ENCODE peak calls at places on chromosomes 12 and 14, in nine cellular contexts. One of them, this sample, is unnamed.

GRCh38 chr14:101137234-101137633 is 233.7 kb upstream of the RTL1 start:
- DNase-seq in type B pancreatic cell: no peak
- DNase-seq in right atrium auricular region: no peak
- DNase-seq in fibroblast of pulmonary artery: no peak
- DNase-seq in A549: no peak
- DNase-seq in fibroblast of villous mesenchyme: no peak
- DNase-seq in thoracic aorta: no peak
- DNase-seq in endothelial cell: no peak
- DNase-seq in body of pancreas: no peak
- DNase-seq in this sample: no peak

GRCh38 chr14:61260939-61261776 is 20.0 kb downstream of the TMEM30B start:
- DNase-seq in thoracic aorta: no peak
- DNase-seq in right atrium auricular region: no peak
- DNase-seq in type B pancreatic cell: no peak
- DNase-seq in fibroblast of pulmonary artery: peak
- DNase-seq in body of pancreas: peak
- DNase-seq in endothelial cell: no peak
- DNase-seq in fibroblast of villous mesenchyme: peak
- DNase-seq in A549: no peak
- DNase-seq in this sample: no peak

GRCh38 chr14:99982449-99983250 is 82.6 kb upstream of the EVL start:
- DNase-seq in right atrium auricular region: no peak
- DNase-seq in fibroblast of pulmonary artery: peak
- DNase-seq in body of pancreas: peak
- DNase-seq in thoracic aorta: no peak
- DNase-seq in endothelial cell: peak
- DNase-seq in A549: peak
- DNase-seq in fibroblast of villous mesenchyme: peak
- DNase-seq in type B pancreatic cell: no peak
- DNase-seq in this sample: peak

GRCh38 chr12:103077108-103077773 is 119.8 kb downstream of the ASCL1 start:
- DNase-seq in body of pancreas: no peak
- DNase-seq in fibroblast of villous mesenchyme: no peak
- DNase-seq in thoracic aorta: no peak
- DNase-seq in A549: no peak
- DNase-seq in right atrium auricular region: no peak
- DNase-seq in type B pancreatic cell: no peak
- DNase-seq in endothelial cell: no peak
- DNase-seq in fibroblast of pulmonary artery: no peak
- DNase-seq in this sample: no peak

GRCh38 chr14:81435578-81436295 is 35.6 kb upstream of the STON2 start:
- DNase-seq in fibroblast of villous mesenchyme: peak
- DNase-seq in fibroblast of pulmonary artery: peak
- DNase-seq in body of pancreas: peak
- DNase-seq in endothelial cell: peak
- DNase-seq in A549: peak
- DNase-seq in type B pancreatic cell: peak
- DNase-seq in right atrium auricular region: peak
- DNase-seq in thoracic aorta: no peak
- DNase-seq in this sample: peak

GRCh38 chr12:100798799-100799198 is 4.2 kb downstream of the ANO4 start:
- DNase-seq in fibroblast of pulmonary artery: no peak
- DNase-seq in body of pancreas: no peak
- DNase-seq in thoracic aorta: no peak
- DNase-seq in A549: no peak
- DNase-seq in endothelial cell: no peak
- DNase-seq in fibroblast of villous mesenchyme: peak
- DNase-seq in type B pancreatic cell: no peak
- DNase-seq in right atrium auricular region: no peak
- DNase-seq in this sample: no peak

GRCh38 chr12:45148017-45148416 is 67.9 kb upstream of the ANO6 start:
- DNase-seq in type B pancreatic cell: no peak
- DNase-seq in right atrium auricular region: no peak
- DNase-seq in A549: no peak
- DNase-seq in endothelial cell: no peak
- DNase-seq in body of pancreas: no peak
- DNase-seq in fibroblast of pulmonary artery: no peak
- DNase-seq in thoracic aorta: no peak
- DNase-seq in fibroblast of villous mesenchyme: no peak
- DNase-seq in this sample: no peak

GRCh38 chr12:42741771-42742510 is 152.4 kb upstream of the PRICKLE1 start:
- DNase-seq in fibroblast of villous mesenchyme: peak
- DNase-seq in fibroblast of pulmonary artery: peak
- DNase-seq in right atrium auricular region: no peak
- DNase-seq in A549: no peak
- DNase-seq in endothelial cell: no peak
- DNase-seq in thoracic aorta: no peak
- DNase-seq in body of pancreas: no peak
- DNase-seq in type B pancreatic cell: no peak
- DNase-seq in this sample: no peak

GRCh38 chr12:4289334-4289878 is 15.8 kb downstream of the CCND2 start:
- DNase-seq in type B pancreatic cell: no peak
- DNase-seq in right atrium auricular region: no peak
- DNase-seq in body of pancreas: no peak
- DNase-seq in fibroblast of pulmonary artery: no peak
- DNase-seq in thoracic aorta: no peak
- DNase-seq in A549: no peak
- DNase-seq in fibroblast of villous mesenchyme: no peak
- DNase-seq in endothelial cell: no peak
- DNase-seq in this sample: no peak

GRCh38 chr12:132018193-132018916 is 68.6 kb downstream of the EP400 start:
- DNase-seq in endothelial cell: no peak
- DNase-seq in A549: no peak
- DNase-seq in fibroblast of pulmonary artery: no peak
- DNase-seq in body of pancreas: no peak
- DNase-seq in thoracic aorta: no peak
- DNase-seq in right atrium auricular region: no peak
- DNase-seq in fibroblast of villous mesenchyme: no peak
- DNase-seq in type B pancreatic cell: no peak
- DNase-seq in this sample: no peak

GRCh38 chr14:22685467-22685866 is 41.3 kb upstream of the OR6J1 start:
- DNase-seq in thoracic aorta: no peak
- DNase-seq in fibroblast of villous mesenchyme: peak
- DNase-seq in type B pancreatic cell: no peak
- DNase-seq in A549: no peak
- DNase-seq in endothelial cell: no peak
- DNase-seq in body of pancreas: no peak
- DNase-seq in right atrium auricular region: no peak
- DNase-seq in fibroblast of pulmonary artery: no peak
- DNase-seq in this sample: no peak

GRCh38 chr14:100662850-100663527 is 63.7 kb upstream of the DLK1 start:
- DNase-seq in endothelial cell: peak
- DNase-seq in right atrium auricular region: peak
- DNase-seq in A549: peak
- DNase-seq in thoracic aorta: no peak
- DNase-seq in type B pancreatic cell: peak
- DNase-seq in body of pancreas: peak
- DNase-seq in fibroblast of villous mesenchyme: peak
- DNase-seq in fibroblast of pulmonary artery: peak
- DNase-seq in this sample: peak

GRCh38 chr12:105601158-105601557 is 270.7 kb downstream of the C12orf75 start:
- DNase-seq in right atrium auricular region: no peak
- DNase-seq in type B pancreatic cell: no peak
- DNase-seq in A549: no peak
- DNase-seq in fibroblast of villous mesenchyme: peak
- DNase-seq in endothelial cell: no peak
- DNase-seq in thoracic aorta: no peak
- DNase-seq in fibroblast of pulmonary artery: no peak
- DNase-seq in body of pancreas: no peak
- DNase-seq in this sample: no peak

GRCh38 chr14:103522649-103523582 is at the start of gene CKB:
- DNase-seq in type B pancreatic cell: peak
- DNase-seq in A549: peak
- DNase-seq in body of pancreas: peak
- DNase-seq in fibroblast of villous mesenchyme: peak
- DNase-seq in fibroblast of pulmonary artery: peak
- DNase-seq in thoracic aorta: no peak
- DNase-seq in right atrium auricular region: no peak
- DNase-seq in endothelial cell: no peak
- DNase-seq in this sample: peak

DNA sequence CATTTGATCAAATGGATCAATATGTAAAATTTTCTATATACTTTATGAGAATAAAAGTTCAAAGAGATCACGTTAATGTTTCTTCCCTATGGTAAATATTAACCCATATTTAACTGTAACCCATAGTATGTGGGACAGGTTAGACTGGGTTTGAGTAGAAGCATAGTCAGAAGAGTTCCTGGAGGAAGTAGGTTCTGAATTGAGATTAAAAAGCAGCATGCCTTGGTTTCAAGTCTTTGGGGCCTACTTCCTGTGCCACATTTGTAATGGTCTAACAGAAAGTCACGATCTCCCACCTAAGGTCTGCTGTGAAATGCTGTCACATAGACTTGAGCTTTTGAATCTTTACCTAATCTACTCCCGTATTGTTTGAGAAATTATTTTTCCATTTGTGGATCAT is 63.8 kb downstream of the FIGNL2 start:
- DNase-seq in body of pancreas: no peak
- DNase-seq in fibroblast of villous mesenchyme: no peak
- DNase-seq in type B pancreatic cell: no peak
- DNase-seq in fibroblast of pulmonary artery: no peak
- DNase-seq in right atrium auricular region: no peak
- DNase-seq in A549: no peak
- DNase-seq in endothelial cell: no peak
- DNase-seq in thoracic aorta: no peak
- DNase-seq in this sample: no peak
- TF ChIP-seq CTCF in body of pancreas: no peak
- TF ChIP-seq CTCF in fibroblast of villous mesenchyme: no peak
- TF ChIP-seq CTCF in type B pancreatic cell: no peak
- TF ChIP-seq CTCF in fibroblast of pulmonary artery: no peak
- TF ChIP-seq CTCF in right atrium auricular region: no peak
- TF ChIP-seq CTCF in A549: no peak
- TF ChIP-seq CTCF in endothelial cell: no peak
- TF ChIP-seq CTCF in thoracic aorta: no peak
- TF ChIP-seq CTCF in this sample: no peak

GRCh38 chr12:23380419-23381100 is 568.9 kb downstream of the SOX5 start:
- DNase-seq in fibroblast of pulmonary artery: no peak
- DNase-seq in thoracic aorta: no peak
- DNase-seq in body of pancreas: no peak
- DNase-seq in type B pancreatic cell: no peak
- DNase-seq in fibroblast of villous mesenchyme: no peak
- DNase-seq in A549: no peak
- DNase-seq in endothelial cell: no peak
- DNase-seq in right atrium auricular region: no peak
- DNase-seq in this sample: no peak

GRCh38 chr12:23376238-23376637 is 573.2 kb downstream of the SOX5 start:
- DNase-seq in fibroblast of pulmonary artery: no peak
- DNase-seq in fibroblast of villous mesenchyme: no peak
- DNase-seq in right atrium auricular region: no peak
- DNase-seq in thoracic aorta: no peak
- DNase-seq in body of pancreas: no peak
- DNase-seq in endothelial cell: no peak
- DNase-seq in type B pancreatic cell: no peak
- DNase-seq in A549: no peak
- DNase-seq in this sample: no peak
- TF ChIP-seq CTCF in fibroblast of pulmonary artery: no peak
- TF ChIP-seq CTCF in fibroblast of villous mesenchyme: no peak
- TF ChIP-seq CTCF in right atrium auricular region: no peak
- TF ChIP-seq CTCF in thoracic aorta: no peak
- TF ChIP-seq CTCF in body of pancreas: no peak
- TF ChIP-seq CTCF in endothelial cell: no peak
- TF ChIP-seq CTCF in type B pancreatic cell: no peak
- TF ChIP-seq CTCF in A549: no peak
- TF ChIP-seq CTCF in this sample: no peak

GRCh38 chr14:62497708-62498107 is 547.5 kb downstream of the KCNH5 start:
- DNase-seq in endothelial cell: no peak
- DNase-seq in right atrium auricular region: no peak
- DNase-seq in fibroblast of villous mesenchyme: no peak
- DNase-seq in type B pancreatic cell: no peak
- DNase-seq in fibroblast of pulmonary artery: no peak
- DNase-seq in body of pancreas: no peak
- DNase-seq in A549: no peak
- DNase-seq in thoracic aorta: no peak
- DNase-seq in this sample: no peak
- TF ChIP-seq CTCF in endothelial cell: no peak
- TF ChIP-seq CTCF in right atrium auricular region: no peak
- TF ChIP-seq CTCF in fibroblast of villous mesenchyme: no peak
- TF ChIP-seq CTCF in type B pancreatic cell: no peak
- TF ChIP-seq CTCF in fibroblast of pulmonary artery: no peak
- TF ChIP-seq CTCF in body of pancreas: no peak
- TF ChIP-seq CTCF in A549: no peak
- TF ChIP-seq CTCF in thoracic aorta: no peak
- TF ChIP-seq CTCF in this sample: no peak

GRCh38 chr12:67633708-67634107 is 14.8 kb upstream of the DYRK2 start:
- DNase-seq in endothelial cell: no peak
- DNase-seq in right atrium auricular region: no peak
- DNase-seq in body of pancreas: peak
- DNase-seq in fibroblast of villous mesenchyme: no peak
- DNase-seq in type B pancreatic cell: no peak
- DNase-seq in thoracic aorta: no peak
- DNase-seq in fibroblast of pulmonary artery: no peak
- DNase-seq in A549: no peak
- DNase-seq in this sample: no peak

GRCh38 chr12:67633024-67633423 is 15.5 kb upstream of the DYRK2 start:
- DNase-seq in A549: no peak
- DNase-seq in fibroblast of villous mesenchyme: no peak
- DNase-seq in right atrium auricular region: no peak
- DNase-seq in endothelial cell: no peak
- DNase-seq in body of pancreas: no peak
- DNase-seq in type B pancreatic cell: no peak
- DNase-seq in thoracic aorta: no peak
- DNase-seq in fibroblast of pulmonary artery: no peak
- DNase-seq in this sample: no peak

GRCh38 chr12:67634167-67634793 is 14.3 kb upstream of the DYRK2 start:
- DNase-seq in fibroblast of pulmonary artery: no peak
- DNase-seq in right atrium auricular region: no peak
- DNase-seq in A549: no peak
- DNase-seq in thoracic aorta: no peak
- DNase-seq in endothelial cell: no peak
- DNase-seq in fibroblast of villous mesenchyme: no peak
- DNase-seq in type B pancreatic cell: no peak
- DNase-seq in body of pancreas: no peak
- DNase-seq in this sample: no peak

GRCh38 chr12:67632005-67632404 is 16.5 kb upstream of the DYRK2 start:
- DNase-seq in body of pancreas: no peak
- DNase-seq in type B pancreatic cell: no peak
- DNase-seq in thoracic aorta: no peak
- DNase-seq in A549: no peak
- DNase-seq in right atrium auricular region: no peak
- DNase-seq in endothelial cell: no peak
- DNase-seq in fibroblast of villous mesenchyme: no peak
- DNase-seq in fibroblast of pulmonary artery: no peak
- DNase-seq in this sample: no peak

DNA sequence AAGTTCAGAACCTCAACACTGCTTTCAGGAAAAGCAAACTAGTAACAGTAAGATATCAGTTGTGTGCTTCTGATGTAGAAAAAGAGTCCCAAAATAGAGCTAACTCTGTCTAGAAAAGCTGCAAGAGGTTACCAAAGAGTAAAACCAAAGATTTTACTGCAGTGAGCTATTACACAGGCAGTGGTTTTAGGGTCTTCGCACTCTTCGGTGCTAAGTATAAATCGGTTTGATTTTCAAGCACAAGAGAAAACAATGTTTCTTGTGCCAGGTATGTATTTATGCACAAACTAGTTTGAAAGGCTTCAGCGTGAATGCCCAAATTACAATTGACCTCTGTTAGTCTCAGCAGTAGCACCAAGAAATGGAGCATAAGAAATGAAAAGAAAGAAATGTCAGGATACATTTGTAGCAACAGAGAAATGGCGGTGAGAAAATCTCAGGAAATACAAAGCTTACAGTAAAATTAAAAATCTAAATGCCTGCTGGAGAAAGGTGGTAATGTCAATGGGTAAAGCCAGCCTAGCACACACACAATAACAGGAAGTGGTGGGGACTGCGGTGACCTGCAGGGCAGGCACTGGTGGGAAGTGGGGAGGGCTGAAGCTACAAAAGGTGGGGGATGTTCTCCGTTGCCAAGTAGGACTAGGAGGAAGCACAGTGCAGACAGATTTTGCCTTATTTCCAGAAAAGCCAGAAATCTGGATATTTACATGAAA is 18.0 kb upstream of the DYRK2 start:
- DNase-seq in fibroblast of villous mesenchyme: no peak
- DNase-seq in body of pancreas: peak
- DNase-seq in right atrium auricular region: no peak
- DNase-seq in fibroblast of pulmonary artery: peak
- DNase-seq in type B pancreatic cell: no peak
- DNase-seq in endothelial cell: peak
- DNase-seq in thoracic aorta: no peak
- DNase-seq in A549: no peak
- DNase-seq in this sample: peak
- TF ChIP-seq CTCF in fibroblast of villous mesenchyme: no peak
- TF ChIP-seq CTCF in body of pancreas: no peak
- TF ChIP-seq CTCF in right atrium auricular region: no peak
- TF ChIP-seq CTCF in fibroblast of pulmonary artery: no peak
- TF ChIP-seq CTCF in type B pancreatic cell: peak
- TF ChIP-seq CTCF in endothelial cell: no peak
- TF ChIP-seq CTCF in thoracic aorta: no peak
- TF ChIP-seq CTCF in A549: no peak
- TF ChIP-seq CTCF in this sample: no peak